ENCODE peak calls at places on chromosome 11, in nine cellular contexts. O is stomach, S is IMR-90, R is right lobe of liver, F is thyroid gland, N is ovary, J is uterus, I is GM12878, W is A549. L is an unnamed sample.

GRCh38 chr11:69563306-69563705 is 77.7 kb upstream of the CCND1 start:
- DNase-seq in J (no peak), O (no peak), W (no peak), R (peak), N (no peak), F (no peak), I (no peak), S (no peak), L (no peak)

GRCh38 chr11:116513894-116514293 is 258.9 kb downstream of the BUD13 start:
- DNase-seq in O (no peak), N (no peak), J (no peak), W (peak), F (peak), R (peak), S (peak), I (no peak), L (peak)

GRCh38 chr11:70107191-70107590 is 29.1 kb downstream of the ANO1 start:
- DNase-seq in N (no peak), W (no peak), O (no peak), I (no peak), F (peak), J (no peak), S (no peak), R (no peak), L (no peak)

GRCh38 chr11:75453916-75454655 is 21.1 kb upstream of the KLHL35 start:
- DNase-seq in W (no peak), R (no peak), J (no peak), O (no peak), N (no peak), F (peak), I (no peak), S (peak), L (no peak)

GRCh38 chr11:44229664-44230063 is 80.3 kb downstream of the ALX4 start:
- DNase-seq in N (no peak), I (no peak), F (no peak), S (peak), R (no peak), J (no peak), W (no peak), O (no peak), L (no peak)

GRCh38 chr11:19670030-19670761 is 42.4 kb upstream of the NAV2 start:
- DNase-seq in I (no peak), N (no peak), W (peak), O (no peak), J (no peak), R (no peak), S (peak), F (peak), L (no peak)

GRCh38 chr11:13160302-13160701 is 117.3 kb upstream of the BMAL1 start:
- DNase-seq in N (no peak), S (no peak), O (no peak), R (no peak), F (no peak), W (no peak), J (no peak), I (no peak), L (no peak)

GRCh38 chr11:44767421-44767820 is 40.7 kb downstream of the TSPAN18 start:
- DNase-seq in J (peak), N (no peak), O (no peak), W (no peak), S (peak), I (no peak), R (no peak), F (no peak), L (no peak)

GRCh38 chr11:28470180-28470579 is 362.0 kb downstream of the METTL15 start:
- DNase-seq in F (no peak), S (no peak), W (no peak), R (no peak), J (no peak), N (no peak), O (no peak), I (no peak), L (no peak)

GRCh38 chr11:129375731-129376657 is at the start of gene BARX2:
- DNase-seq in R (peak), S (peak), F (peak), I (no peak), J (no peak), W (peak), N (no peak), O (peak), L (peak)

GRCh38 chr11:59560290-59560701 is 49.0 kb downstream of the OR4D9 start:
- DNase-seq in O (peak), J (peak), R (no peak), S (peak), I (peak), N (peak), F (peak), W (peak), L (peak)

GRCh38 chr11:112281776-112282175 is 21.1 kb upstream of the PLET1 start:
- DNase-seq in I (no peak), O (no peak), J (no peak), R (no peak), N (no peak), W (no peak), F (no peak), S (no peak), L (no peak)

GRCh38 chr11:77141034-77141433 is 13.0 kb downstream of the MYO7A start:
- DNase-seq in I (no peak), N (no peak), R (no peak), J (no peak), S (peak), O (no peak), W (peak), F (no peak), L (no peak)

GRCh38 chr11:121514401-121514981 is 61.7 kb upstream of the SORL1-AS1 start:
- DNase-seq in I (no peak), J (no peak), W (no peak), R (no peak), O (no peak), F (no peak), S (no peak), N (no peak), L (no peak)

GRCh38 chr11:122717264-122717867 is 61.8 kb downstream of the UBASH3B start:
- DNase-seq in J (no peak), I (peak), W (no peak), N (no peak), O (peak), F (no peak), R (no peak), S (no peak), L (peak)

GRCh38 chr11:65386307-65387081 is at the start of gene FRMD8:
- DNase-seq in S (peak), J (peak), F (peak), R (peak), N (peak), I (no peak), W (peak), O (peak), L (peak)
- TF ChIP-seq POLR2A in S (peak), J (peak), F (peak), R (peak), N (peak), I (peak), W (peak), O (no peak), L (peak)

GRCh38 chr11:71927813-71928738 is at the start of gene XNDC1N:
- DNase-seq in R (peak), S (peak), N (peak), I (no peak), W (peak), O (peak), F (no peak), J (peak), L (peak)
- TF ChIP-seq POLR2A in R (no peak), S (no peak), N (no peak), I (peak), W (no peak), O (no peak), F (no peak), J (no peak), L (peak)

DNA sequence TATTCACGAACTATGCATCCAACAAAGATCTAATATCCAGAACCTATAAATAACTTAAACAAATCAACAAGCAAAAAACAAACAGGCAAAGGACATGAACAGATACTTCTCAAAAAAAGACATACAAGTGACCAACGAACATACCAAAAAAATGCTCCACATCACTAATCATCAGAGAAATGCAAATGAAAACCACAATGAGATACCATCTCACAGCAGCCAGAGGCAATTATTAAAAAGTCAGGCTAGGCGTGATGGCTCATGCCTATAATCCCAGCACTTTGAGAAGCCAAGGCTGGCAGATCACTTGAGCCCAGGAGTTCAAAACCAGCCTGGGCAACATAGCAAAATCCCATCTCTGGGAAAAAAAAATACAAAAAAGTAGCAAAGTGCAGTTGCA is 10.7 kb downstream of the SAA4 start:
- DNase-seq in W (no peak), N (no peak), F (no peak), R (no peak), I (no peak), O (no peak), J (no peak), S (no peak), L (no peak)
- TF ChIP-seq POLR2A in W (no peak), N (no peak), F (no peak), R (no peak), I (no peak), O (no peak), J (no peak), S (no peak), L (no peak)

GRCh38 chr11:57335023-57335342 is 709 bp downstream of the SSRP1 start:
- DNase-seq in J (no peak), S (no peak), W (no peak), R (no peak), N (no peak), I (no peak), F (no peak), O (no peak), L (no peak)

GRCh38 chr11:57332694-57333440 is 2.8 kb downstream of the SSRP1 start:
- DNase-seq in S (no peak), J (no peak), W (no peak), F (no peak), R (no peak), I (no peak), N (no peak), O (no peak), L (no peak)

GRCh38 chr11:57336111-57336666 is 497 bp upstream of the SSRP1 start:
- DNase-seq in N (peak), J (no peak), R (no peak), W (no peak), I (no peak), O (no peak), F (no peak), S (no peak), L (no peak)

GRCh38 chr11:57338152-57338551 is at the start of gene P2RX3:
- DNase-seq in N (no peak), F (no peak), R (no peak), W (no peak), J (no peak), S (no peak), O (no peak), I (no peak), L (no peak)

DNA sequence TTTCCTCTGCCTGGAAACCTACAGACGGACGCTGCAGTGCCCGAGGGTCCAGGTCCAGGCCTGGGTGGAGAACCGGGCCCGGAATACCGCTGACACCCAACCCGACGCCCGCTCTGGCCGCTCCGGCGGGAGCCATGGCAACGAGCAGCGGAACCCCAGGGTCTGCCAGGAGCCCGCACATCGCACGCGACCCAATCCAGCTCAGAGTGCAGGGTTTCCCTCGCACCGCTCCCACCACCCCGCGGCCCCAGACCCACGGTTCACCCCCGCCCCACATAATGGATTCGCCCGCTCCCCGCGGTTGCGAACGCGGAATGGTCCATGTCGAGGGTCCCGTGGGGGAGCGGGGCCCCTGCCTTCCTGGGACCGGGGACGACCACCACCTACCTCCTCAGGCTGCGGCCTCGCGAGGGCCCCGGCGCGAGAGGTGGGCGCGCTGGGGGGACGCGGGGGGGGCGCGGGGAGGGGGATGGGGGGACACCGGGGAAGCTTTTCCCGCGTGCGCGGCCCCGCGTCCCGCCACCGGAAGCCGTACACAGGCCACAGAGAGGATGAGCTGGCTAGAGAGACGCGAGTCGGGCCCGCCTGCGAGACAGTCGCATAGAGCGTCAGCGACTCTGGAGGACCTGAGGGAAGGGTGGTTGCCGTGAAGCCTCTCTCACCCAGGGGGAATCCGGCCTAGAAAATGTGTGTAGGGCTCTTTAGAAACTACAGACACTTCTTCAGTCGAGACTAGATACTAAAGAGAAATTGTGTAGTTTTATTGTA is at the start of gene SSRP1:
- DNase-seq in W (peak), N (peak), J (peak), S (peak), O (peak), R (peak), I (peak), F (peak), L (peak)
- TF ChIP-seq POLR2A in W (peak), N (peak), J (peak), S (peak), O (no peak), R (peak), I (peak), F (peak), L (peak)

GRCh38 chr11:132744771-132745170 is 787.5 kb downstream of the OPCML start:
- DNase-seq in J (no peak), I (no peak), N (no peak), R (no peak), S (peak), F (no peak), W (no peak), O (no peak), L (no peak)
- TF ChIP-seq POLR2A in J (no peak), I (no peak), N (no peak), R (no peak), S (no peak), F (no peak), W (no peak), O (no peak), L (no peak)

GRCh38 chr11:71304045-71304444 is 51.7 kb upstream of the SHANK2 start:
- DNase-seq in J (no peak), R (no peak), I (no peak), N (no peak), F (no peak), S (no peak), W (no peak), O (no peak), L (no peak)

GRCh38 chr11:71302911-71303310 is 50.5 kb upstream of the SHANK2 start:
- DNase-seq in S (no peak), J (no peak), R (no peak), O (peak), N (no peak), F (no peak), W (peak), I (no peak), L (no peak)

GRCh38 chr11:71301858-71302533 is 49.6 kb upstream of the SHANK2 start:
- DNase-seq in J (no peak), S (no peak), N (no peak), I (no peak), W (no peak), O (peak), F (no peak), R (no peak), L (no peak)

GRCh38 chr11:71301046-71301857 is 48.9 kb upstream of the SHANK2 start:
- DNase-seq in F (no peak), J (no peak), O (peak), S (no peak), N (no peak), R (no peak), W (no peak), I (no peak), L (no peak)

DNA sequence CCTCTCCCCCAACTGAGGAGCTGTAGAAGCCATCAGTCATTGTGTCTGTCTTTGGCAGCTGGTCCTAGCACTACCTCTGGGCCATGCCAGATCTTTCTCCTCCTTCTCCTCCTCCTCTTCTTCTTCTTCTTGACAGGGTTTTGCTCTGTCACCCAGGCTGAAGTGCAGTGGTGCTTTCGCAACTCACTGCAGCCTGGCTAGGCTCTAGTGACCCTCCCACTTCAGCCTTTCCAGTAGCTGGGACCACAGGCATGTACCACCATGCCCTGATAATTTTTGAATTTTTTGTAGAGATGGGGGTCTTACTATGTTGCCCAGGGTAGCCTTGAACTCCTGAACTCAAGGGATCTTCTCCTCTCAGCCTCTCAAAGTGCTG is 50.1 kb upstream of the SHANK2 start:
- DNase-seq in R (no peak), I (no peak), O (peak), N (no peak), W (no peak), F (no peak), S (no peak), J (no peak), L (no peak)
- TF ChIP-seq POLR2A in R (no peak), I (no peak), O (no peak), N (no peak), W (no peak), F (no peak), S (no peak), J (no peak), L (no peak)

GRCh38 chr11:46850829-46851380 is 4.8 kb upstream of the CKAP5 start:
- DNase-seq in N (no peak), W (no peak), O (no peak), R (no peak), S (no peak), J (no peak), F (no peak), I (no peak), L (no peak)

GRCh38 chr11:46849631-46850030 is 3.6 kb upstream of the CKAP5 start:
- DNase-seq in W (no peak), N (no peak), R (no peak), J (no peak), F (no peak), I (no peak), S (no peak), O (no peak), L (no peak)

GRCh38 chr11:46845440-46845739 is 690 bp downstream of the CKAP5 start:
- DNase-seq in I (no peak), W (no peak), S (no peak), F (no peak), R (no peak), N (no peak), O (no peak), J (no peak), L (no peak)

GRCh38 chr11:46846510-46846830 is 390 bp upstream of the CKAP5 start:
- DNase-seq in F (no peak), O (no peak), I (no peak), S (no peak), J (no peak), R (no peak), W (no peak), N (no peak), L (no peak)

DNA sequence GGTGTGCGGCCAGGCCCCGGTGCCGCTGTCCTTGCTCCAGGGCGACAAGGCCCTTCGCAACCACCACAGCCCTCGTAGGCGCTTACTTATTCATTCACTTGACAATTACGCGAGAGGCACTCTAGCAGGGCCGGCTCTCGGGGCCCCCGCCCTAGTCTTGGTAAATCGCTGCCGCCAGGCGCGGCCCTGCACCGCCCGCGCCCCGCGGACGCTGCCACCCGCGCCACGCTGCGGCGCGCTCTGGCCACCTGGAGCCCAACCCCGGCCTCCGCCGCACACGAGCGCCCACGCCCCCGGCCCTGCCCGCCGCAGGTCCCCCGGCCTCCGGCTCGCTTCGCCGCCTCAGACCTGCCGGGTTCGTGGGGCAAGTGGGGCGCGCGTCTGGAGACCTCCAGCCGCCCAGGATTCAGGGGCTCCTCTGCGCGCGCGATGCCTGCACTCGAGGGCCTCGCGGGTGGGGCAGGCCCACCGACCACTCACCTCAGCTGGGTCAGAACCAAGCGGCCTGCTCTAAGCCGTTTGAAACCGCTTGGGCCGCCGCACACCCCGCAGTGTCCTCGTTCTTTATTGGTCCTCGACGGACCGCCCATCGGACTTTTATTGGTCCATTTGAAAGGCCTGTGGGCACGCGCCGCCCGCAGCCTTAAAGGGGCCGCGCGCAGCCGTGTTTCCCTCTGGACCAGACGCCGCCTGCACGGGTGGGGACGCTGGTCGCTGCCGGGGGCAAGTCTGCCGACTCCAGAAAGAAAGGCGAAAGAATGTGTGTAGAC is at the start of gene CKAP5:
- DNase-seq in S (peak), N (peak), I (peak), O (peak), R (peak), F (peak), W (peak), J (peak), L (peak)
- TF ChIP-seq POLR2A in S (peak), N (peak), I (peak), O (no peak), R (peak), F (peak), W (peak), J (peak), L (peak)

GRCh38 chr11:46392421-46393230 is 1.1 kb upstream of the CHRM4 start:
- DNase-seq in W (peak), N (peak), S (peak), O (peak), I (no peak), J (peak), R (peak), F (peak), L (peak)
- TF ChIP-seq POLR2A in W (no peak), N (no peak), S (no peak), O (no peak), I (no peak), J (no peak), R (no peak), F (no peak), L (no peak)

GRCh38 chr11:60951909-60952741 is at the start of gene SLC15A3:
- DNase-seq in I (peak), R (peak), J (peak), O (peak), F (no peak), W (no peak), S (peak), N (peak), L (no peak)
- TF ChIP-seq POLR2A in I (peak), R (peak), J (no peak), O (no peak), F (no peak), W (no peak), S (no peak), N (no peak), L (no peak)

L was measured in erythroblast.